ENCODE peak calls at places on chromosomes 2 and 18, in five cellular contexts. One of them, this sample, is unnamed.

GRCh38 chr2:180570864-180571263 is 409.5 kb upstream of the UBE2E3 start:
- DNase-seq in sigmoid colon: no peak
- DNase-seq in esophagus muscularis mucosa: no peak
- DNase-seq in K562: no peak
- DNase-seq in transverse colon: no peak
- DNase-seq in this sample: no peak

GRCh38 chr2:144630459-144631215 is 110.7 kb upstream of the ZEB2 start:
- DNase-seq in esophagus muscularis mucosa: no peak
- DNase-seq in sigmoid colon: no peak
- DNase-seq in transverse colon: no peak
- DNase-seq in K562: no peak
- DNase-seq in this sample: no peak

GRCh38 chr18:47175895-47176575 is at the start of gene IER3IP1:
- DNase-seq in K562: peak
- DNase-seq in esophagus muscularis mucosa: peak
- DNase-seq in sigmoid colon: peak
- DNase-seq in transverse colon: peak
- DNase-seq in this sample: peak

GRCh38 chr2:56483081-56483480 is 299.3 kb downstream of the CCDC85A start:
- DNase-seq in K562: no peak
- DNase-seq in sigmoid colon: no peak
- DNase-seq in esophagus muscularis mucosa: no peak
- DNase-seq in transverse colon: no peak
- DNase-seq in this sample: no peak

GRCh38 chr2:130877258-130877657 is 40.5 kb downstream of the ARHGEF4 start:
- DNase-seq in sigmoid colon: no peak
- DNase-seq in K562: no peak
- DNase-seq in esophagus muscularis mucosa: no peak
- DNase-seq in transverse colon: no peak
- DNase-seq in this sample: no peak

GRCh38 chr2:118732432-118732831 is 115.0 kb downstream of the EN1 start:
- DNase-seq in K562: no peak
- DNase-seq in transverse colon: no peak
- DNase-seq in esophagus muscularis mucosa: no peak
- DNase-seq in sigmoid colon: no peak
- DNase-seq in this sample: no peak

GRCh38 chr2:211737282-211737681 is 801.3 kb downstream of the ERBB4 start:
- DNase-seq in sigmoid colon: no peak
- DNase-seq in K562: no peak
- DNase-seq in esophagus muscularis mucosa: no peak
- DNase-seq in transverse colon: no peak
- DNase-seq in this sample: no peak

GRCh38 chr2:59690849-59691248 is 862.6 kb downstream of the BCL11A start:
- DNase-seq in transverse colon: no peak
- DNase-seq in sigmoid colon: no peak
- DNase-seq in K562: no peak
- DNase-seq in esophagus muscularis mucosa: no peak
- DNase-seq in this sample: no peak

GRCh38 chr2:17827306-17827705 is 11.0 kb downstream of the MSGN1 start:
- DNase-seq in sigmoid colon: no peak
- DNase-seq in K562: no peak
- DNase-seq in esophagus muscularis mucosa: no peak
- DNase-seq in transverse colon: no peak
- DNase-seq in this sample: no peak

GRCh38 chr2:197152451-197153228 is 157.9 kb downstream of the ANKRD44 start:
- DNase-seq in esophagus muscularis mucosa: no peak
- DNase-seq in sigmoid colon: no peak
- DNase-seq in transverse colon: no peak
- DNase-seq in K562: no peak
- DNase-seq in this sample: no peak

GRCh38 chr2:197079414-197079813 is 152.9 kb upstream of the PGAP1 start:
- DNase-seq in K562: no peak
- DNase-seq in sigmoid colon: no peak
- DNase-seq in transverse colon: no peak
- DNase-seq in esophagus muscularis mucosa: no peak
- DNase-seq in this sample: no peak

GRCh38 chr18:74266161-74266560 is 25.6 kb downstream of the CYB5A start:
- DNase-seq in esophagus muscularis mucosa: no peak
- DNase-seq in sigmoid colon: no peak
- DNase-seq in K562: no peak
- DNase-seq in transverse colon: no peak
- DNase-seq in this sample: no peak

GRCh38 chr2:101985101-101985792 is 6.5 kb upstream of the IL1R2 start:
- DNase-seq in K562: no peak
- DNase-seq in transverse colon: peak
- DNase-seq in sigmoid colon: no peak
- DNase-seq in esophagus muscularis mucosa: no peak
- DNase-seq in this sample: no peak

GRCh38 chr2:241673797-241674725 is 12.6 kb downstream of the DTYMK start:
- DNase-seq in K562: peak
- DNase-seq in transverse colon: no peak
- DNase-seq in sigmoid colon: no peak
- DNase-seq in esophagus muscularis mucosa: no peak
- DNase-seq in this sample: no peak

GRCh38 chr2:191202209-191202721 is 42.9 kb upstream of the MYO1B start:
- DNase-seq in esophagus muscularis mucosa: no peak
- DNase-seq in K562: no peak
- DNase-seq in sigmoid colon: no peak
- DNase-seq in transverse colon: no peak
- DNase-seq in this sample: no peak

DNA sequence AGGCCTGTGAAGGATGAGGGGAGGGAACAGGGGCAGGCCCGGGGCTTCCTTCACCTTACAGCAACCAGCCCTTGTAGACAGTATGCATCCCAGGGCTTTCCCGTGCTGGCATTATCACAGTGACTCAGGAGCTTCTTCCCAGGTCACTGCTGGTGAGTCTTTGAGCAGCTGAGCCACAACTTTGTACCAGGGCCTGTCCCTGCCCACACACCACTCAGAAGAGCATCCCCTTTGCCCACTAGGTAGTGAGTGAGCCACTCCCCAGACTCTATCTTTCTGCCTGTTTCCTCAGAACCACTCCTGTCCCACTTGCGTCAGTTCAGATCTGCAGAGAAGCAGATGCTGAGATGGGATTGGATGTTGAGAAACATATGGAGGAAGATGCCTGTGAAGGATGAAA is 69.6 kb upstream of the ALPP start:
- DNase-seq in transverse colon: no peak
- DNase-seq in K562: no peak
- DNase-seq in esophagus muscularis mucosa: no peak
- DNase-seq in sigmoid colon: no peak
- DNase-seq in this sample: no peak
- H3K27ac ChIP-seq in transverse colon: no peak
- H3K27ac ChIP-seq in K562: no peak
- H3K27ac ChIP-seq in esophagus muscularis mucosa: no peak
- H3K27ac ChIP-seq in sigmoid colon: no peak
- H3K27ac ChIP-seq in this sample: no peak

GRCh38 chr2:21890041-21890440 is 766.3 kb downstream of the TDRD15 start:
- DNase-seq in K562: no peak
- DNase-seq in esophagus muscularis mucosa: no peak
- DNase-seq in sigmoid colon: no peak
- DNase-seq in transverse colon: no peak
- DNase-seq in this sample: no peak

GRCh38 chr2:21891191-21891590 is 767.4 kb downstream of the TDRD15 start:
- DNase-seq in esophagus muscularis mucosa: no peak
- DNase-seq in transverse colon: no peak
- DNase-seq in sigmoid colon: no peak
- DNase-seq in K562: no peak
- DNase-seq in this sample: no peak

GRCh38 chr2:21892140-21892539 is 768.4 kb downstream of the TDRD15 start:
- DNase-seq in transverse colon: no peak
- DNase-seq in K562: no peak
- DNase-seq in esophagus muscularis mucosa: no peak
- DNase-seq in sigmoid colon: no peak
- DNase-seq in this sample: no peak

DNA sequence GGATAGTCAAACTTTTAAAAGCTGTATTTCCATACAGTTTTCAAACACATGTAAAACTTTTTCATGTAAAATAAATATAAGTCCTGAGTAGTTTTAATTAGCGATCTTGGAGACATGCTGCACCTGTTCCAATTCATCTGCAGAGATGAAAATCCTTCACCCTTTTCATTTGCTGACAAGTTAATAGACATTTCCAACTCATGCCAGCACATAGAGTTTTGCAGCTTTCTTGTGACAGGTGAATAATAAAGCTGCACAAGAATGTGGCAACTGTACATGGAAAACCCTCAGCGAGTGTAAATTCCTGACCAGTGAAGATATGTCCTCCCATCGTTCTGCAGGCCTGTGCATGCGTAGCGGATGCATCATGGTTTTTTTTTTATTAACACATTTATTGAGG is 771.4 kb downstream of the TDRD15 start:
- DNase-seq in sigmoid colon: no peak
- DNase-seq in K562: no peak
- DNase-seq in esophagus muscularis mucosa: no peak
- DNase-seq in transverse colon: no peak
- DNase-seq in this sample: no peak
- TF ChIP-seq POLR2AphosphoS5 in sigmoid colon: no peak
- TF ChIP-seq POLR2AphosphoS5 in K562: no peak
- TF ChIP-seq POLR2AphosphoS5 in esophagus muscularis mucosa: no peak
- TF ChIP-seq POLR2AphosphoS5 in transverse colon: no peak
- TF ChIP-seq POLR2AphosphoS5 in this sample: no peak

DNA sequence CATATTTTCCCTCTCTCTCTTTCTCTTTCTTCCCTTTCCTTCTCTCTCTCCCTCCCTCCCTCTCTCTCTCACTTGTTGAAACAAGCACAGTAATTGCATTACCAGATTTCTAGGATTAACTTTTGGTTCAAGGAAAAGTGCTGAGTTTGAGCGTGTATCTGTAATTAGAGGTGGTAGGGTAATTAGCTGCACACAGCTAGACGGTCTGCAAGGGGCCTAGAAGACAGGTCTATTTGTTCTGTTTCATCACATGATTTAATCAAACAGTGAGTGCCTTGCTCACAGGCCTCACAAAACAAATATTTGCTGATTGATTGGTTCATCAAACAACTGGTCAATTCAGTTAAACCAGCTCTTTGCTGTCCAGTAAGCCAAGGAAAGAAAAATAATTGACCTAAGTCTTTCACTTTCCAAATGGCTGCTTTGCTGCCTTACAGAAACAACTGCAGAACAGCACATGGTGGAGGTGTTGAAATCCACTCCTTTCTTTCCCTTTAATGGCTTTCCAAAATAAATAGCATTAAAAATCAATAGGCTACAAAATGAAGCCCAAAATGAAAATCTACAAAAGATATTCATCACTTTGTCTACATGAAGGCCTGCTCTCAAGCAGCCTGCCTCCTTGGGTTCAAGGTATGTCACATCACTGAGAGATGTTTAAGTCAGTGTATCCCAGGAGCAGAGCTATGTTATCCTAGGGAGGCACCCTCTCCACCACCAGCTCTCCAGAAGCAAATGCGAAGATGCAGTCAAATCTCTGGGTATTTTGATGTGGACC is 264.3 kb upstream of the SIX2 start:
- DNase-seq in esophagus muscularis mucosa: no peak
- DNase-seq in K562: no peak
- DNase-seq in sigmoid colon: no peak
- DNase-seq in transverse colon: no peak
- DNase-seq in this sample: no peak
- TF ChIP-seq EP300 in esophagus muscularis mucosa: no peak
- TF ChIP-seq EP300 in K562: no peak
- TF ChIP-seq EP300 in sigmoid colon: no peak
- TF ChIP-seq EP300 in transverse colon: no peak
- TF ChIP-seq EP300 in this sample: no peak

DNA sequence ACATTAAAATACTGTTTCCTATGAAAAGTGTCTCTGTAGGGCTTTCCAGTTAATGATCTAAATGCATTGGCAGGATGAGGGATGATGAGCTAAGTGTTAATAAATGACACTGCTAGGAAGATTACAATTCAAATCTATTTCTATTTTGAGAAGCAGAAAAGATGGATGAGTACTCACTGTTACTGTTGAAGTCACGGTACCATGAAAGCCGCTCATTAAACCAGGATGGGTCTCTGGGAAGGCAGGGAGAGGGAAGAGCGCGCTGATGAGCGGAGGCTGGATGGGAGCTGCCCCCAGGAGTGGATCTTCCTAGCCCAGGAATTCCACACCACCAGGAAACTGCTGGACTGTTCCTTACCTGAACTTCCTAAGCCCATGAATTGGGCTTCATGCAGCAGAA is 27.1 kb upstream of the TXNDC2 start:
- DNase-seq in esophagus muscularis mucosa: no peak
- DNase-seq in sigmoid colon: no peak
- DNase-seq in K562: no peak
- DNase-seq in transverse colon: no peak
- DNase-seq in this sample: no peak
- H3K27ac ChIP-seq in esophagus muscularis mucosa: no peak
- H3K27ac ChIP-seq in sigmoid colon: no peak
- H3K27ac ChIP-seq in K562: no peak
- H3K27ac ChIP-seq in transverse colon: no peak
- H3K27ac ChIP-seq in this sample: no peak

GRCh38 chr2:25402477-25402876 is 60.8 kb upstream of the DNMT3A start:
- DNase-seq in esophagus muscularis mucosa: no peak
- DNase-seq in sigmoid colon: no peak
- DNase-seq in transverse colon: no peak
- DNase-seq in K562: no peak
- DNase-seq in this sample: no peak
- TF ChIP-seq POLR2AphosphoS5 in esophagus muscularis mucosa: no peak
- TF ChIP-seq POLR2AphosphoS5 in sigmoid colon: no peak
- TF ChIP-seq POLR2AphosphoS5 in transverse colon: no peak
- TF ChIP-seq POLR2AphosphoS5 in K562: no peak
- TF ChIP-seq POLR2AphosphoS5 in this sample: no peak

DNA sequence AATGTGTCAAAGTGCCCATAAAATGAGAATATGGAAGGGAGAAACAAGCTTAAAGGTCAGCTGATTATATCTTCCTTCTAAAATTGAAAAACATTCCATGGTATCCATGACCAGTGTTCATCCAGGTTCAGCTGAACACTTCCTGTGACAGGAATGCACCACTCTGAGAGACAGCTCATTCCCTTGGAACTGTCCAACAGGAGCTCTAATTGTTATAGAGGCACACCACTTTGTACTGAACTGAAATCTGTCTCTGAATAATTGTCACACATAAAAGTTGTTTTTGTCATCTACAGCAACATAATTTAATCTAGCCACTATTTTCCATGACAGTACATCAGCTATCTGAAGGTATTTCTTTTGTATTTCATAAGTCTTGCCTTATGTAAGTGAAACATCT is 195.9 kb upstream of the ZNF804A start:
- DNase-seq in transverse colon: no peak
- DNase-seq in sigmoid colon: no peak
- DNase-seq in K562: no peak
- DNase-seq in esophagus muscularis mucosa: no peak
- DNase-seq in this sample: no peak
- TF ChIP-seq EP300 in transverse colon: no peak
- TF ChIP-seq EP300 in sigmoid colon: no peak
- TF ChIP-seq EP300 in K562: no peak
- TF ChIP-seq EP300 in esophagus muscularis mucosa: no peak
- TF ChIP-seq EP300 in this sample: no peak

DNA sequence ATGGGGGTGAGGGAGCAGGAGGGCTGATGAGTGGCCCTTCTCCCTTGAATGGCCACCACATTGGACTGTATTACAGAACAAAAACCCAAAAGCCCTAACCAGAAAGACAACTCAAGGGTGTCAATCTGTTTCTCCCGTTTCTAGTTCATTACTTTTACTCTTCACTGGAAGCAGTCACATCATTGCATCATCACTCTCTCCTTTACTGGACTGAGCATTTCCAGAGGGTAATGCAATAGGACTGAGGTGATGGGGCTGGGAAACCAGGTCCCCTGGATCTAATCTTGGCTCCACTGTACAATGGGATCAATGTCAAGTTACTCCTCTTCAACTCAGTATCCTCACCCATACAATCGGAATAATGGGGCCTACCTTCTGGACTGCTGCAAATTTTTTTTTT is 56.1 kb downstream of the BCL2 start:
- DNase-seq in transverse colon: no peak
- DNase-seq in K562: no peak
- DNase-seq in sigmoid colon: no peak
- DNase-seq in esophagus muscularis mucosa: no peak
- DNase-seq in this sample: no peak
- H3K27ac ChIP-seq in transverse colon: peak
- H3K27ac ChIP-seq in K562: no peak
- H3K27ac ChIP-seq in sigmoid colon: peak
- H3K27ac ChIP-seq in esophagus muscularis mucosa: peak
- H3K27ac ChIP-seq in this sample: no peak